ENCODE peak calls at places on chromosomes 12 and 14, in seven cellular contexts. S is H1; N is adrenal gland; P is tibial artery; X is CD4-positive, alpha-beta memory T cell; U is neural progenitor cell; T is ovary. H is an unnamed sample.
A peak's percentile ranks its signal among the peaks of the same experiment; 100 is the strongest.

GRCh38 chr12:93451423-93452158 is 9.8 kb upstream of the UBE2N start:
- DNase-seq in P (no peak), U (no peak), S (no peak), T (no peak), N (no peak), X (no peak), H (no peak)

GRCh38 chr14:30621354-30621953 is 665 bp upstream of the SCFD1 start:
- DNase-seq in S (no peak), X (peak; percentile 23), U (peak; percentile 7), N (peak; percentile 30), P (no peak), T (no peak), H (no peak)

GRCh38 chr12:113846275-113846674 is 119.8 kb downstream of the RBM19 start:
- DNase-seq in U (no peak), N (peak; percentile 31), T (no peak), S (no peak), P (no peak), X (no peak), H (no peak)

GRCh38 chr12:92493816-92494215 is 209.0 kb upstream of the PLEKHG7 start:
- DNase-seq in T (no peak), S (no peak), U (no peak), X (no peak), P (no peak), N (no peak), H (no peak)

GRCh38 chr12:87661770-87662402 is 367.3 kb downstream of the C12orf50 start:
- DNase-seq in T (no peak), P (no peak), X (no peak), N (no peak), U (no peak), S (no peak), H (no peak)

GRCh38 chr12:659090-659683 is 4.1 kb downstream of the NINJ2 start:
- DNase-seq in P (no peak), T (no peak), U (peak; percentile 42), X (no peak), N (no peak), S (no peak), H (no peak)

GRCh38 chr14:91113829-91114078 is at the start of gene DGLUCY:
- DNase-seq in X (no peak), P (no peak), T (peak; percentile 72), S (no peak), N (peak; percentile 80), U (no peak), H (no peak)

GRCh38 chr12:9319842-9320173 is 111.6 kb upstream of the PZP start:
- DNase-seq in N (no peak), T (no peak), P (no peak), U (no peak), X (no peak), S (no peak), H (no peak)

GRCh38 chr14:97113339-97113738 is 316.2 kb downstream of the VRK1 start:
- DNase-seq in X (no peak), U (no peak), N (no peak), S (no peak), T (no peak), P (no peak), H (no peak)

GRCh38 chr14:77007975-77008421 is 20.5 kb downstream of the IRF2BPL start:
- DNase-seq in U (no peak), P (peak; percentile 96), X (no peak), N (peak; percentile 67), S (no peak), T (no peak), H (no peak)

GRCh38 chr12:119828300-119828699 is 48.8 kb downstream of the CIT start:
- DNase-seq in N (no peak), S (no peak), X (no peak), P (no peak), T (no peak), U (no peak), H (no peak)

GRCh38 chr12:39873065-39873464 is 232.8 kb downstream of the SLC2A13 start:
- DNase-seq in T (no peak), S (no peak), N (no peak), P (no peak), U (no peak), X (no peak), H (no peak)

GRCh38 chr14:102530828-102531478 is 21.4 kb upstream of the ANKRD9 start:
- DNase-seq in N (no peak), P (no peak), S (no peak), X (no peak), T (no peak), U (no peak), H (no peak)

GRCh38 chr14:105439710-105440553 is 20.3 kb downstream of the MTA1 start:
- DNase-seq in P (no peak), N (no peak), U (no peak), T (no peak), S (no peak), X (no peak), H (no peak)

GRCh38 chr14:92154283-92154942 is 32.6 kb downstream of the CPSF2 start:
- DNase-seq in T (no peak), N (no peak), X (no peak), P (no peak), S (no peak), U (no peak), H (no peak)

GRCh38 chr12:52061470-52062166 is 8.2 kb upstream of the ATG101 start:
- DNase-seq in S (no peak), N (peak; percentile 40), P (no peak), X (no peak), U (peak; percentile 65), T (no peak), H (no peak)

DNA sequence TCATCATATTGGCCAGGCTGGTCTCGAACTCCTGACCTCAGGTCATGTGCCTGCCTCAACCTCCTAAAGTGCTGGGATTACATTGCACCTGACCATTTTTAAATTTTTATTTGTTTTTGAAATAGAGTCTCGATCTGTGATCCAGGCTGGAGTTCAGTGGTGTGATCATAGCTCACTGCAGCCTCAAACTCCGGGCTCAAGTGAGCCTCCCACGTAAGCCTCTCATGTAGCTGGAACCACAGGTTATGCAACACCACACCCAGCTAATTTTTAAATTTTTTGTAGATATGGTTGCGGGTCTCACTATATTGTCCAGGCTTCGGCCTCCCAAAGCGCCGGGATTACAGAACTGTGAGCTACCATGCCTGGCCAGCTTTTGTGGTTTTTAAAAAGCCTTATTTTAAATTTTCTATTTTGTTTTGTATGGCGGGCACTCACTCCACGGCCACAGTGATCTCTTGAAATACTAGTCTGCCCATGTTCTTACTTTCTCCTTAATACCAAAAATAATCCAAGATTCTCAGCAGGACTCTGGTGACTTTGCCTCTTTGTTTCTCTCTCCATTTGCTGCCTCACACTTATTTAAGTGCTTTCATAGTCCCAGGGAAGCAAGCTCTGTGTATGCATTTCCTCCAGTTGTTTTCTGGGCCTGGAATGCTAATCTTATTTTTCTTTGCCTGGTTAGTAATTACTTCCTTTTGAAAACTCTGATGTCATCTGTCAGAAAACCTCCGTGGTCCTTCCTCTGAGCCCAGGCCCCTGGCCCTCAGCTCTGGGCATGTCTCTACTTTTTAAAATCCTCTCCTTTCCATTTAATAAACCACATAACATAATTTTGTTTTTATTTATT is 2.0 kb upstream of the DRAM1 start:
- DNase-seq in P (no peak), U (no peak), X (no peak), S (no peak), T (no peak), N (no peak), H (no peak)
- H3K27ac ChIP-seq in P (peak overlapping the region; percentile 99), U (no peak overlapping the region), X (no peak overlapping the region), S (no peak overlapping the region), T (peak overlapping the region; percentile 94), N (no peak overlapping the region), H (peak overlapping the region; percentile 24)

GRCh38 chr14:88535149-88535548 is 19.7 kb downstream of the PTPN21 start:
- DNase-seq in U (peak; percentile 46), S (no peak), T (no peak), X (no peak), P (no peak), N (no peak), H (no peak)
- H3K9me3 ChIP-seq in U (no peaks in the 10 kb centered on the region), S (no peaks in the 10 kb centered on the region), T (no peaks in the 10 kb centered on the region), X (no peaks in the 10 kb centered on the region), P (peaks cover 3% of the 10 kb centered on the region), N (no peaks in the 10 kb centered on the region), H (no peaks in the 10 kb centered on the region)

GRCh38 chr14:71765505-71765904 is 166.7 kb upstream of the RGS6 start:
- DNase-seq in X (no peak), T (no peak), U (no peak), S (no peak), N (no peak), P (no peak), H (no peak)
- H3K4me3 ChIP-seq in X (no peak overlapping the region), T (no peak overlapping the region), U (no peak overlapping the region), S (no peak overlapping the region), N (no peak overlapping the region), P (no peak overlapping the region), H (no peak overlapping the region)

GRCh38 chr12:79680051-79680450 is 10.7 kb downstream of the PAWR start:
- DNase-seq in S (no peak), X (no peak), N (no peak), T (no peak), U (no peak), P (no peak), H (no peak)

GRCh38 chr12:79677667-79678066 is 13.1 kb downstream of the PAWR start:
- DNase-seq in X (no peak), T (no peak), P (no peak), N (no peak), U (no peak), S (no peak), H (no peak)

GRCh38 chr12:79681008-79681590 is 9.7 kb downstream of the PAWR start:
- DNase-seq in X (no peak), U (no peak), N (peak; percentile 5), T (no peak), P (no peak), S (no peak), H (no peak)

GRCh38 chr12:79676579-79676978 is 14.2 kb downstream of the PAWR start:
- DNase-seq in T (no peak), P (no peak), X (no peak), N (no peak), S (no peak), U (no peak), H (no peak)

DNA sequence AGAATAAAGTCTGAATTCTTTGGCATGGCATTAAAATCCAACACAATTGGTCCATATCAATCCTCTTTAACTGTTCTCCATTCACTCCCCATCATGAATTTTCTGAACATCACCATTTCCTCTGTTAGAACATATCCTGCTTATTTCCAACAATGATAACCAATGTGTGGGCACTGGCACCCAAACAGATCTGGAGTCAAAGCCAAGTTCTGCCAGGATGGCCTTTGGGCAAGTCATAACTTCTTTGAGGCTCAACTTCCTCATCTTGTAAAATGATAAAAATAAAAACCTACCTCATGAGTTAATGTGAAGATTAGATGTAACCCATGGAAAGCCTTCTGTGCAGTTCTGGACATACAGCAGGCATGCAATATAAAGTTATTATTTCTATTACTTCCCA is 12.5 kb downstream of the PAWR start:
- DNase-seq in X (no peak), S (no peak), T (no peak), N (no peak), U (no peak), P (no peak), H (no peak)
- H3K27ac ChIP-seq in X (no peak overlapping the region), S (no peak overlapping the region), T (no peak overlapping the region), N (no peak overlapping the region), U (no peak overlapping the region), P (no peak overlapping the region), H (no peak overlapping the region)

GRCh38 chr14:51605575-51605974 is 46.1 kb upstream of the FRMD6 start:
- DNase-seq in N (no peak), S (no peak), P (no peak), T (no peak), X (no peak), U (no peak), H (no peak)
- H3K9me3 ChIP-seq in N (no peaks in the 10 kb centered on the region), S (no peaks in the 10 kb centered on the region), P (no peaks in the 10 kb centered on the region), T (no peaks in the 10 kb centered on the region), X (no peaks in the 10 kb centered on the region), U (no peaks in the 10 kb centered on the region), H (no peaks in the 10 kb centered on the region)